ENCODE peak calls at places on chromosomes 1 and 21, in seven cellular contexts. One of them, this sample, is unnamed.

GRCh38 chr1:206911064-206911663 is 10.6 kb downstream of the FCMR start:
- DNase-seq in posterior cingulate gyrus: no peak
- DNase-seq in Daoy: peak; percentile 54
- DNase-seq in NCI-H774: peak; percentile 16
- DNase-seq in LHCN-M2: peak; percentile 63
- DNase-seq in WERI-Rb-1: peak; percentile 58
- DNase-seq in effector CD8-positive, alpha-beta T cell: peak; percentile 13
- DNase-seq in this sample: peak; percentile 33

GRCh38 chr21:39715804-39716397 is 29.1 kb upstream of the IGSF5 start:
- DNase-seq in Daoy: peak; percentile 54
- DNase-seq in LHCN-M2: peak; percentile 36
- DNase-seq in effector CD8-positive, alpha-beta T cell: peak; percentile 5
- DNase-seq in posterior cingulate gyrus: peak; percentile 58
- DNase-seq in NCI-H774: peak; percentile 38
- DNase-seq in WERI-Rb-1: peak; percentile 65
- DNase-seq in this sample: peak; percentile 74

GRCh38 chr21:35084869-35085268 is 35.8 kb upstream of the RUNX1 start:
- DNase-seq in LHCN-M2: peak; percentile 90
- DNase-seq in NCI-H774: no peak
- DNase-seq in posterior cingulate gyrus: no peak
- DNase-seq in Daoy: peak; percentile 60
- DNase-seq in WERI-Rb-1: no peak
- DNase-seq in effector CD8-positive, alpha-beta T cell: no peak
- DNase-seq in this sample: no peak

GRCh38 chr1:2468540-2468939 is 7.5 kb upstream of the PLCH2 start:
- DNase-seq in NCI-H774: no peak
- DNase-seq in WERI-Rb-1: no peak
- DNase-seq in posterior cingulate gyrus: no peak
- DNase-seq in LHCN-M2: no peak
- DNase-seq in effector CD8-positive, alpha-beta T cell: no peak
- DNase-seq in Daoy: no peak
- DNase-seq in this sample: no peak

GRCh38 chr1:41495171-41495948 is 10.9 kb upstream of the EDN2 start:
- DNase-seq in WERI-Rb-1: no peak
- DNase-seq in Daoy: peak; percentile 69
- DNase-seq in posterior cingulate gyrus: peak; percentile 56
- DNase-seq in NCI-H774: no peak
- DNase-seq in effector CD8-positive, alpha-beta T cell: no peak
- DNase-seq in LHCN-M2: peak; percentile 47
- DNase-seq in this sample: no peak

GRCh38 chr1:9753121-9753531 is 70.6 kb downstream of the CLSTN1 start:
- DNase-seq in effector CD8-positive, alpha-beta T cell: no peak
- DNase-seq in WERI-Rb-1: no peak
- DNase-seq in posterior cingulate gyrus: no peak
- DNase-seq in Daoy: peak; percentile 82
- DNase-seq in LHCN-M2: peak; percentile 53
- DNase-seq in NCI-H774: no peak
- DNase-seq in this sample: no peak

GRCh38 chr1:216456682-216457081 is 33.4 kb upstream of the USH2A start:
- DNase-seq in LHCN-M2: peak; percentile 84
- DNase-seq in NCI-H774: no peak
- DNase-seq in posterior cingulate gyrus: no peak
- DNase-seq in WERI-Rb-1: no peak
- DNase-seq in effector CD8-positive, alpha-beta T cell: no peak
- DNase-seq in Daoy: peak; percentile 49
- DNase-seq in this sample: peak; percentile 2

GRCh38 chr1:240998024-240998423 is 359.0 kb downstream of the RGS7 start:
- DNase-seq in LHCN-M2: peak; percentile 32
- DNase-seq in NCI-H774: no peak
- DNase-seq in posterior cingulate gyrus: no peak
- DNase-seq in Daoy: no peak
- DNase-seq in WERI-Rb-1: no peak
- DNase-seq in effector CD8-positive, alpha-beta T cell: no peak
- DNase-seq in this sample: no peak

GRCh38 chr1:234606731-234607090 is 3.3 kb downstream of the IRF2BP2 start:
- DNase-seq in effector CD8-positive, alpha-beta T cell: no peak
- DNase-seq in LHCN-M2: no peak
- DNase-seq in WERI-Rb-1: no peak
- DNase-seq in NCI-H774: no peak
- DNase-seq in Daoy: no peak
- DNase-seq in posterior cingulate gyrus: no peak
- DNase-seq in this sample: no peak